ENCODE peak calls at places on chromosomes 11 and 22, in seven cellular contexts. Q, C, R, Z, I, D and J are unnamed samples.

GRCh38 chr11:123654566-123655081 is at the start of gene SCN3B:
- DNase-seq in Q (peak), C (no peak), R (peak), Z (peak), I (peak), D (peak), J (no peak)

GRCh38 chr11:57792870-57793269 is 31.3 kb downstream of the CTNND1 start:
- DNase-seq in Q (peak), C (no peak), R (no peak), Z (no peak), I (peak), D (no peak), J (no peak)

GRCh38 chr22:33811686-33812085 is 108.6 kb downstream of the LARGE1 start:
- DNase-seq in Q (no peak), C (no peak), R (peak), Z (peak), I (peak), D (no peak), J (no peak)

GRCh38 chr11:128151338-128151737 is 436.0 kb downstream of the ETS1 start:
- DNase-seq in Q (no peak), C (no peak), R (no peak), Z (no peak), I (no peak), D (no peak), J (no peak)

GRCh38 chr11:7977251-7977917 is 9.8 kb upstream of the EIF3F start:
- DNase-seq in Q (peak), C (peak), R (peak), Z (no peak), I (no peak), D (no peak), J (no peak)

GRCh38 chr11:133064152-133064877 is 468.0 kb downstream of the OPCML start:
- DNase-seq in Q (no peak), C (no peak), R (peak), Z (peak), I (no peak), D (peak), J (no peak)

GRCh38 chr22:22076361-22076760 is 93.8 kb upstream of the TOP3B start:
- DNase-seq in Q (no peak), C (no peak), R (no peak), Z (no peak), I (no peak), D (no peak), J (no peak)

GRCh38 chr22:31952459-31952858 is 8.1 kb downstream of the YWHAH start:
- DNase-seq in Q (peak), C (no peak), R (peak), Z (no peak), I (no peak), D (no peak), J (no peak)

GRCh38 chr11:2259466-2259830 is 10.9 kb downstream of the ASCL2 start:
- DNase-seq in Q (no peak), C (no peak), R (no peak), Z (no peak), I (peak), D (peak), J (no peak)

GRCh38 chr11:115463606-115464005 is 40.6 kb downstream of the CADM1 start:
- DNase-seq in Q (no peak), C (no peak), R (no peak), Z (no peak), I (no peak), D (no peak), J (no peak)

GRCh38 chr11:117387992-117388765 is 60.5 kb downstream of the CEP164 start:
- DNase-seq in Q (no peak), C (no peak), R (peak), Z (no peak), I (no peak), D (no peak), J (no peak)

GRCh38 chr22:38406617-38407016 is 48.4 kb downstream of the KCNJ4 start:
- DNase-seq in Q (peak), C (no peak), R (peak), Z (no peak), I (no peak), D (no peak), J (no peak)

GRCh38 chr22:38403806-38404205 is 51.2 kb downstream of the KCNJ4 start:
- DNase-seq in Q (no peak), C (no peak), R (no peak), Z (no peak), I (no peak), D (peak), J (no peak)

GRCh38 chr22:38402204-38402603 is 52.8 kb downstream of the KCNJ4 start:
- DNase-seq in Q (no peak), C (no peak), R (no peak), Z (no peak), I (no peak), D (peak), J (no peak)

GRCh38 chr22:38401336-38402084 is 53.5 kb downstream of the KCNJ4 start:
- DNase-seq in Q (no peak), C (no peak), R (no peak), Z (no peak), I (no peak), D (peak), J (no peak)

DNA sequence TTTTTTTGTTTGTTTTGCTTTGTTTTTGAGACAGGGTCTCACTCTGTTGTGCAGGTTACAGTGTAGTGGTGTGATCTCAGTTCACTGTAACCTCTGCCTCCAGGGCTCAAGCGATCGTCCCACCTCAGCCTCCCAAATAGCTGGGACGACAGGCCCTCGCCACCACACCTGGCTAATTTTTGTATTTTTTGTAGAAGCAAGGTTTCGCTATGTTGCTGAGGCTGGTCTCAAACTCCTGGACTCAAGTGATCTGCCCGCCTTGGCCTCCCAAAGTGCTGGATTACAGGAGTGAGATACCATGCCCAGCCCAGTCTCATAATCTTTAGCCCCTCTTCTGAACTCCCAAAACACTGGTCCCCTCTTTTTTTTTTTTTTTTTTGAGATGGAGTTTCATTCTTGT is 50.6 kb downstream of the KCNJ4 start:
- DNase-seq in Q (no peak), C (no peak), R (no peak), Z (no peak), I (no peak), D (no peak), J (no peak)
- H3K4me3 ChIP-seq in Q (no peak), C (no peak), R (no peak), Z (no peak), I (no peak), D (no peak), J (no peak)

GRCh38 chr22:39284983-39285382 is 34.4 kb downstream of the RPL3 start:
- DNase-seq in Q (no peak), C (no peak), R (no peak), Z (no peak), I (no peak), D (no peak), J (no peak)

GRCh38 chr22:39281126-39281525 is 36.3 kb upstream of the PDGFB start:
- DNase-seq in Q (no peak), C (no peak), R (no peak), Z (no peak), I (no peak), D (no peak), J (no peak)

GRCh38 chr22:39284142-39284980 is 35.1 kb downstream of the RPL3 start:
- DNase-seq in Q (no peak), C (no peak), R (no peak), Z (no peak), I (no peak), D (no peak), J (no peak)

GRCh38 chr22:39283312-39284141 is 35.9 kb downstream of the RPL3 start:
- DNase-seq in Q (no peak), C (no peak), R (peak), Z (peak), I (no peak), D (no peak), J (no peak)

GRCh38 chr22:39282642-39283311 is 36.6 kb downstream of the RPL3 start:
- DNase-seq in Q (peak), C (no peak), R (peak), Z (no peak), I (no peak), D (peak), J (no peak)
- TF ChIP-seq CTCF in Q (no peak), C (no peak), R (no peak), Z (no peak), I (no peak), D (no peak), J (no peak)

DNA sequence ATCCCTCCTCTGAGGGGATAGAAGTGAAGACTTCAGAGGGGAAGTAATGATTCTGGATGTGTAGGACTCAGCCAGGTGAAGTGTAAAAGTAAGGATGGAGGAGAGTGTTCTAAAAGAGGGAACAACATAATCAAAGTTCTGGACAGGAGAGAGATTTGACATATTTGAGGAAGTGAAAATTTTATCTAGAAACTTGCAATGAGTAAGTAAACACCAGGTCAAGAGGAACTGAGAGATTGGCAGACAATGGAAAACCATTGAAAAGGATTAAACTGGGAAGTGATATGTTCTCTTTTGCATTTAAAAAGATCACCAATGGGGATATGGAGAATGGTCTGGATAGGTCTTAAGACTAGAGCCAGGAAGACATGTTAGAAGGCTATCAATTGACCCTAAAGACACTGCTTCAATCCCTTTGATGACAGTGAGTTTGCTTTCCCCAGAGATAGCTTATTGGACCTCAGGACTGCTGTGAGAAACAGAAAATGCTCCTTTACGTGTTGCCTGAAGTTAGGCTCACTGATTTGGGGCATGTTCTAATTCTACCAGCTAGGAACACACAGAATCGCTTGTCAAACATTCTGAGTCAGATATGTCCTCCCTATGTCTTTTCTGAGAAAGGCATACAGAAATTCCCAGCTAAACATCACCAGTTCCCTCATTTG is 145.1 kb downstream of the MAML2 start:
- DNase-seq in Q (no peak), C (peak), R (no peak), Z (no peak), I (no peak), D (no peak), J (peak)
- H3K4me3 ChIP-seq in Q (no peak), C (no peak), R (no peak), Z (no peak), I (no peak), D (no peak), J (no peak)

DNA sequence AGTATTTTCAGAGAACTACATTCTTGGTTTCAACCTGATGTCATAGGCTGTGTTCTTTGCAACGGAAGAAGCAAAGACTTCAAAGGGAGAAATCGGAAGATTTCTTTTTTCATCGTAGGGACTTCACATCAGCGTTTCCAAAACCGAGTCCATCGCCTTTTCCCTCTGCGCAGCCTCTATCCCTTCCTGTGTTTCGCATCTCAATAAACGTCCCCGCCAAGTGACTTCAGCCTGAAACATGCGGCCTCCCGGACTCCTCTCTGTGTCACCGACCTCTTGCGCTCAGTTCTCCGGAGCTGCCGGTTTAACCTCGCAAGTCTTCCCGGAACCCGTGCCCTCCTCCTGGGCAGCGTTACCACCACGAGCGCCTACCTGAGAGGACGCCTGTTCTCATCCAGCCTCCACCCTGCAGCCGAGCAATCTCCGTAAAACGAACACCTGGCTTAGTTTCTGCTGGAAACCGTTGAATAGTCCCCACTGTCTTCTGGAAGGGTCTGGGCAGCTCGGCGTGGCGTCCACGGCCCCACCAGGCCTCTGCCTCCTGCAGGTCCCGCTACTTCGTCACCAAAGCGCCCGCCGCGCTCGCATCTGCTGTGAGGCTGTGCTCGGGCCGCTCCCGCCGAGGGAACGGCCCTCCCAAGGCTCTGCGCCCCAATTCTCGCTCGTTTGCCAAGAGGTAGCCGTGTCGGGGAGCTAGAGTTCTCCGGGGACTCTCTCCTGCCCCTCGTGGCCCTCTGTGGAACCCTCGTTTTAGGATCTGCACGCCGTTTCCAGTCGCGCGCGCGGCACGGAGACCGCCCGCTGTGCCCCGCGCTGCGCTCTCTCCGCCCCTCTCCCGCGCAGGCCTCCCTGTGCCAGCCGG is at the start of gene GLB1L3:
- DNase-seq in Q (peak), C (no peak), R (no peak), Z (peak), I (no peak), D (peak), J (peak)
- TF ChIP-seq CTCF in Q (peak), C (no peak), R (peak), Z (no peak), I (no peak), D (peak), J (peak)